ENCODE peak calls at places on chromosomes 13 and 19, in ten cellular contexts. X is mucosa of descending colon; V is retinal pigment epithelial cell; B is CD8-positive, alpha-beta T cell; Q is heart left ventricle; Y is left ventricle myocardium inferior; D is tibial artery; U is fibroblast of mammary gland; G is A549; O is lower leg skin. C is an unnamed sample.

GRCh38 chr19:56015756-56016155 is 29.2 kb downstream of the NLRP5 start:
- DNase-seq in X (peak), V (no peak), G (no peak), B (no peak), Q (no peak), D (no peak), Y (no peak), O (no peak), U (no peak), C (no peak)

GRCh38 chr13:104843328-104843727 is 1692.1 kb downstream of the EFNB2 start:
- DNase-seq in G (no peak), O (no peak), V (no peak), B (no peak), Y (no peak), D (no peak), U (no peak), Q (no peak), X (no peak), C (no peak)

GRCh38 chr13:39012608-39013007 is 22.0 kb upstream of the STOML3 start:
- DNase-seq in B (no peak), G (no peak), Q (no peak), D (no peak), Y (no peak), O (no peak), V (no peak), X (no peak), U (no peak), C (no peak)

GRCh38 chr13:35552172-35552844 is 75.8 kb upstream of the MAB21L1 start:
- DNase-seq in Y (no peak), U (peak), D (no peak), X (no peak), V (peak), G (no peak), Q (no peak), O (no peak), B (no peak), C (no peak)

GRCh38 chr19:14699641-14700040 is 9.8 kb downstream of the ZNF333 start:
- DNase-seq in O (peak), G (no peak), Y (no peak), Q (no peak), X (no peak), B (no peak), U (no peak), D (no peak), V (no peak), C (no peak)

GRCh38 chr19:5108123-5108613 is 139.3 kb downstream of the KDM4B start:
- DNase-seq in D (no peak), V (no peak), Q (no peak), O (no peak), Y (no peak), X (no peak), B (no peak), U (no peak), G (no peak), C (no peak)

GRCh38 chr13:61768175-61768574 is 352.5 kb upstream of the PCDH20 start:
- DNase-seq in V (no peak), O (no peak), G (no peak), X (no peak), B (no peak), Q (no peak), Y (no peak), U (no peak), D (no peak), C (no peak)

GRCh38 chr13:113922412-113923118 is 51.3 kb downstream of the C13orf46 start:
- DNase-seq in X (no peak), U (no peak), O (peak), B (no peak), Q (peak), D (peak), Y (no peak), V (no peak), G (no peak), C (no peak)

GRCh38 chr13:20160346-20161274 is at the start of gene GJA3:
- DNase-seq in O (no peak), D (no peak), X (peak), V (no peak), G (peak), Q (peak), B (peak), Y (peak), U (peak), C (no peak)

GRCh38 chr13:86563308-86563707 is 764.1 kb upstream of the SLITRK6 start:
- DNase-seq in Y (no peak), O (no peak), B (no peak), U (peak), G (no peak), D (no peak), V (peak), Q (no peak), X (no peak), C (peak)

GRCh38 chr19:13102416-13102665 is 317 bp downstream of the LYL1 start:
- DNase-seq in Q (no peak), V (no peak), O (no peak), U (peak), B (no peak), G (no peak), X (no peak), D (no peak), Y (no peak), C (no peak)

GRCh38 chr13:31160857-31161582 is 684 bp downstream of the HSPH1 start:
- DNase-seq in O (peak), V (peak), B (peak), G (no peak), D (peak), Y (peak), U (peak), X (peak), Q (peak), C (peak)

GRCh38 chr19:4639531-4640246 is 373 bp downstream of the TNFAIP8L1 start:
- DNase-seq in V (no peak), Q (no peak), U (no peak), X (peak), Y (no peak), O (peak), B (no peak), D (no peak), G (no peak), C (no peak)

GRCh38 chr19:3350014-3350663 is 16.2 kb upstream of the NFIC start:
- DNase-seq in Q (no peak), G (no peak), Y (no peak), V (peak), O (no peak), X (peak), B (no peak), D (no peak), U (peak), C (no peak)

GRCh38 chr13:35814573-35814972 is 316.6 kb downstream of the DCLK1 start:
- DNase-seq in V (no peak), Y (no peak), U (no peak), G (no peak), D (no peak), X (no peak), Q (no peak), B (no peak), O (no peak), C (no peak)

GRCh38 chr13:22311734-22312404 is 641.0 kb downstream of the FGF9 start:
- DNase-seq in Q (no peak), B (no peak), V (no peak), U (no peak), Y (peak), D (peak), X (no peak), O (peak), G (no peak), C (no peak)

GRCh38 chr19:4054471-4055208 is 12.1 kb downstream of the ZBTB7A start:
- DNase-seq in Y (no peak), Q (peak), O (peak), V (no peak), D (no peak), X (no peak), U (no peak), B (no peak), G (no peak), C (no peak)

GRCh38 chr13:44263920-44264610 is 109.6 kb upstream of the SERP2 start:
- DNase-seq in B (no peak), O (peak), Q (no peak), U (peak), G (no peak), D (no peak), V (no peak), X (no peak), Y (no peak), C (no peak)

GRCh38 chr19:22517496-22518411 is 95.6 kb upstream of the ZNF98 start:
- DNase-seq in X (no peak), O (peak), G (no peak), Q (no peak), D (no peak), V (no peak), U (no peak), Y (no peak), B (no peak), C (no peak)

GRCh38 chr13:32150794-32151193 is 119.2 kb downstream of the FRY start:
- DNase-seq in Y (peak), D (peak), O (peak), Q (peak), G (no peak), X (peak), B (no peak), U (peak), V (no peak), C (peak)

GRCh38 chr19:44848036-44848804 is 2.1 kb downstream of the NECTIN2 start:
- DNase-seq in X (peak), B (no peak), U (peak), Y (no peak), D (no peak), V (no peak), O (peak), Q (peak), G (no peak), C (no peak)

GRCh38 chr19:18428837-18429674 is 8.9 kb downstream of the ISYNA1 start:
- DNase-seq in G (peak), V (no peak), X (peak), Y (peak), O (no peak), Q (peak), B (peak), U (peak), D (peak), C (peak)

GRCh38 chr13:27022571-27023311 is 148.9 kb downstream of the USP12 start:
- DNase-seq in Y (no peak), U (peak), D (no peak), Q (no peak), G (peak), O (peak), V (no peak), B (no peak), X (no peak), C (no peak)

GRCh38 chr19:29260477-29261317 is 47.7 kb upstream of the UQCRFS1 start:
- DNase-seq in G (no peak), Y (no peak), B (no peak), X (peak), Q (no peak), O (peak), U (peak), V (no peak), D (no peak), C (no peak)

GRCh38 chr13:75258159-75258782 is 223.7 kb downstream of the TBC1D4 start:
- DNase-seq in Q (no peak), B (no peak), U (peak), D (no peak), G (no peak), V (no peak), X (no peak), O (no peak), Y (no peak), C (peak)

GRCh38 chr19:10912619-10913018 is 15.8 kb downstream of the YIPF2 start:
- DNase-seq in Q (no peak), G (no peak), O (no peak), D (no peak), B (no peak), Y (no peak), V (no peak), U (no peak), X (no peak), C (no peak)

GRCh38 chr13:110925023-110925608 is 10.2 kb upstream of the ANKRD10 start:
- DNase-seq in G (no peak), Q (no peak), U (peak), Y (no peak), V (no peak), B (peak), D (no peak), O (no peak), X (no peak), C (no peak)

GRCh38 chr19:42091300-42092266 is 15.6 kb downstream of the ZNF574 start:
- DNase-seq in U (peak), V (no peak), Q (no peak), O (no peak), G (no peak), X (peak), D (no peak), Y (no peak), B (no peak), C (no peak)

GRCh38 chr13:91142572-91142971 is 204.9 kb upstream of the MIR17HG start:
- DNase-seq in U (peak), B (no peak), D (no peak), G (no peak), Q (no peak), O (no peak), X (no peak), Y (no peak), V (no peak), C (peak)

GRCh38 chr13:52644108-52644507 is 1.9 kb downstream of the HNRNPA1L2 start:
- DNase-seq in Q (no peak), B (no peak), D (no peak), Y (no peak), V (no peak), O (no peak), X (no peak), G (no peak), U (peak), C (no peak)

GRCh38 chr13:60111726-60112125 is 52.0 kb downstream of the DIAPH3 start:
- DNase-seq in O (no peak), D (no peak), Q (no peak), X (no peak), G (no peak), U (no peak), Y (no peak), B (no peak), V (no peak), C (no peak)

GRCh38 chr13:99467764-99468163 is 33.5 kb upstream of the TM9SF2 start:
- DNase-seq in V (no peak), Q (no peak), B (no peak), Y (no peak), D (no peak), G (no peak), X (no peak), O (no peak), U (peak), C (no peak)

GRCh38 chr19:5588441-5588840 is 20.7 kb upstream of the TINCR start:
- DNase-seq in Y (no peak), U (peak), V (no peak), X (no peak), G (no peak), D (no peak), B (no peak), O (no peak), Q (no peak), C (peak)

GRCh38 chr19:19068659-19069509 is 5.1 kb downstream of the SLC25A42 start:
- DNase-seq in X (no peak), D (no peak), O (no peak), Q (no peak), Y (no peak), U (no peak), B (no peak), G (no peak), V (no peak), C (no peak)

GRCh38 chr19:38263696-38264485 is 482 bp upstream of the SPINT2 start:
- DNase-seq in O (peak), D (no peak), V (peak), G (peak), Q (no peak), B (peak), Y (no peak), X (peak), U (no peak), C (no peak)

GRCh38 chr19:38265213-38265861 is 964 bp downstream of the SPINT2 start:
- DNase-seq in Q (no peak), O (no peak), V (peak), X (peak), G (peak), B (no peak), U (no peak), Y (no peak), D (no peak), C (no peak)

GRCh38 chr19:38266070-38266469 is 1.7 kb downstream of the SPINT2 start:
- DNase-seq in G (no peak), Y (no peak), B (no peak), V (no peak), X (no peak), D (no peak), Q (no peak), U (no peak), O (no peak), C (no peak)

GRCh38 chr19:38262585-38263268 is 1.6 kb upstream of the SPINT2 start:
- DNase-seq in B (no peak), U (no peak), X (peak), G (no peak), D (no peak), Y (no peak), V (no peak), Q (no peak), O (no peak), C (no peak)

GRCh38 chr19:38264486-38265212 is at the start of gene SPINT2:
- DNase-seq in Y (no peak), Q (no peak), V (no peak), G (peak), X (no peak), D (no peak), B (peak), U (no peak), O (peak), C (no peak)
- TF ChIP-seq CTCF in Y (no peak), Q (no peak), V (no peak), G (no peak), X (no peak), D (no peak), B (no peak), U (no peak), O (no peak), C (no peak)

DNA sequence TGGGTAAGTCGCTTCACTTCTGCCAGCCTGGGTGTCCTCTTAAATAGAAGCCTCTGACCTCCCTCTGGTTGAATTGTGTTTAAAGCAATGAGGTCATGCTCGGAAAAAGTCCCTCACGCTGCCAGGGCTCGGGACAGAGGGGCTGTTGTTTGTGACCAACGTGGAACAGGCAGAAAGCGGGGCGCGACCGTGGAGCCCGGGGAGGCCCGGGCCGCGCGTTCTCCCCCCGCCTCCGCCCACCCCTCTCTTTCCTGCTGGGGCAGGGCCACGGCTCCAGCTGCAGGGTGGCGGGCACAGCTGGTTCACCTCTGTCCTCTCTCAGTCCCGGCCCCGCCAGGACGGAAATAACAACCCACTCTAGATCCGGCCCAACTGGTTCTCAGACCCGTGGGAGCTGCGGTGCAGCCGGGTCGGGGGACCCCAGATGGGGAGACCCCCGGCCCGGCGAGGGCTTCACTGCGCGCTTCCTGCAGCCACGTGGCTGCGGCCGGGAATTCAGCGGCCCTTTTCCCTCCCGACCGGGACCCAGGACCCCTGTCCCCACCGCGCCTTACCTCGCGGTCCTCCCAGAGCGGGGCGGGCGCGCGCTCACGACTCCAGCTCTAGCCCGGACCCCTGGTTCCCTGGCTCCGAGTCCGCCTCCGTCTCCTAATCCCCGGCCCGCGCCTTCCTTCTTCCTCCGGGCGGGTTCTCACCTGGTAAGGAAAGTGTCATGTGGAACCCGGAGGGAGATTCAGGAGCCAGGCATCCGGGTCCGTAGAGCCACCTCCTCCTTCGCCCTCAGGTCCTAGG is 1.9 kb downstream of the CDC42EP5 start:
- DNase-seq in G (no peak), V (no peak), Y (peak), X (peak), D (peak), B (no peak), U (no peak), Q (peak), O (peak), C (no peak)
- H3K4me3 ChIP-seq in G (no peak), V (no peak), Y (peak), X (peak), D (peak), B (no peak), U (peak), Q (peak), O (peak), C (peak)

DNA sequence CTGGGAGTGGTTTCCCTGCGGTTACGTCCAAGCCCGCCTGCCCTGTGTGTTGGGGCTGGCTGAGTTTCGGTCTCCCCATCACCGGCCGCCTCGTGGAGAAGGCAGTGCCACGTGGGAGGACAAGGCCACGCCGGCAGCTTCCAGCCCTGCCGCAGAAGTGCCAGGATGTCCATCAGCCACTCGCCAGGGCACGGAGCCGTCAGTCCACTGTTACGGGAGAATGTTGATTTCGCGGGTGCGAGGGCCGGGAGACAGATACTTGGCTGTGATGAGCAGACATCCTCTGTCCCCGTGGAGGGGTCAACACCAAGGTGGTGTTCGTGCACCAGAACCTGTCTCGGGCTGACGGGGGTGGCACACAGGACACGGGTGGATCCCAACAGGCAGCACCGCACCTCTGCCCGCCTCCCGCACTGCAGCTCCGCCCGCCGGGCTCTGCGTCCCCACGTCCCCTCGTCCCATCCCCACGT is 86.4 kb upstream of the MCF2L start:
- DNase-seq in B (no peak), O (no peak), Y (no peak), V (no peak), Q (no peak), U (no peak), D (no peak), X (no peak), G (no peak), C (no peak)
- TF ChIP-seq CTCF in B (no peak), O (no peak), Y (no peak), V (no peak), Q (no peak), U (no peak), D (no peak), X (no peak), G (no peak), C (no peak)

GRCh38 chr19:16661480-16662034 is 618 bp downstream of the TMEM38A start:
- DNase-seq in Q (peak), Y (peak), B (no peak), U (no peak), G (no peak), V (no peak), O (peak), D (peak), X (peak), C (no peak)
- H3K4me3 ChIP-seq in Q (peak), Y (peak), B (peak), U (peak), G (peak), V (peak), O (peak), D (peak), X (peak), C (peak)

GRCh38 chr19:17260842-17261325 is 3.7 kb downstream of the USHBP1 start:
- DNase-seq in V (no peak), G (peak), B (peak), Y (peak), Q (peak), D (peak), O (peak), X (peak), U (peak), C (peak)
- TF ChIP-seq CTCF in V (peak), G (peak), B (peak), Y (peak), Q (peak), D (peak), O (peak), X (peak), U (peak), C (peak)

GRCh38 chr13:46121033-46121432 is 16.2 kb upstream of the CPB2 start:
- DNase-seq in D (no peak), Y (no peak), Q (no peak), X (no peak), O (no peak), B (no peak), G (no peak), U (peak), V (no peak), C (no peak)
- H3K4me3 ChIP-seq in D (no peak), Y (no peak), Q (no peak), X (no peak), O (no peak), B (no peak), G (no peak), U (no peak), V (no peak), C (no peak)

GRCh38 chr19:46052896-46053295 is 12.1 kb upstream of the IGFL4 start:
- DNase-seq in Q (no peak), X (no peak), B (no peak), V (no peak), Y (no peak), D (no peak), G (no peak), U (no peak), O (no peak), C (no peak)
- TF ChIP-seq CTCF in Q (no peak), X (no peak), B (no peak), V (no peak), Y (no peak), D (no peak), G (no peak), U (no peak), O (no peak), C (no peak)